ENCODE peak calls at places on chromosome 1, in ten cellular contexts. One of them, this sample, is unnamed.

GRCh38 chr1:152167835-152168534 is 9.0 kb upstream of the RPTN start:
- DNase-seq in stimulated activated CD4-positive, alpha-beta T cell treated with anti-CD3 and anti-CD28 coated beads, Interleukin-12 subunit alpha, Interleukin-12 subunit beta, amount 100 ng/mL, for 4 hours: no peak
- DNase-seq in head of caudate nucleus: no peak
- DNase-seq in hepatic stellate cell: no peak
- DNase-seq in stimulated activated naive CD8-positive, alpha-beta T cell treated with anti-CD3 and anti-CD28 coated beads, Interleukin-15, Interleukin-2, amounts not matched to agents 100 U/mL and 50 U/mL, for 24 hours: no peak
- DNase-seq in mesothelial cell of epicardium: no peak
- DNase-seq in kidney glomerular epithelial cell: peak; percentile 96
- DNase-seq in COR-L47: no peak
- DNase-seq in aorta: no peak
- DNase-seq in stimulated activated naive CD4-positive, alpha-beta T cell: no peak
- DNase-seq in this sample: no peak

GRCh38 chr1:8880068-8880676 is 1.7 kb upstream of the ENO1 start:
- DNase-seq in stimulated activated CD4-positive, alpha-beta T cell treated with anti-CD3 and anti-CD28 coated beads, Interleukin-12 subunit alpha, Interleukin-12 subunit beta, amount 100 ng/mL, for 4 hours: no peak
- DNase-seq in head of caudate nucleus: no peak
- DNase-seq in hepatic stellate cell: peak; percentile 96
- DNase-seq in stimulated activated naive CD8-positive, alpha-beta T cell treated with anti-CD3 and anti-CD28 coated beads, Interleukin-15, Interleukin-2, amounts not matched to agents 100 U/mL and 50 U/mL, for 24 hours: peak; percentile 50
- DNase-seq in mesothelial cell of epicardium: no peak
- DNase-seq in kidney glomerular epithelial cell: peak; percentile 94
- DNase-seq in COR-L47: no peak
- DNase-seq in aorta: peak; percentile 76
- DNase-seq in stimulated activated naive CD4-positive, alpha-beta T cell: no peak
- DNase-seq in this sample: no peak

GRCh38 chr1:8284167-8284566 is 33.7 kb upstream of the SLC45A1 start:
- DNase-seq in stimulated activated CD4-positive, alpha-beta T cell treated with anti-CD3 and anti-CD28 coated beads, Interleukin-12 subunit alpha, Interleukin-12 subunit beta, amount 100 ng/mL, for 4 hours: no peak
- DNase-seq in head of caudate nucleus: no peak
- DNase-seq in hepatic stellate cell: no peak
- DNase-seq in stimulated activated naive CD8-positive, alpha-beta T cell treated with anti-CD3 and anti-CD28 coated beads, Interleukin-15, Interleukin-2, amounts not matched to agents 100 U/mL and 50 U/mL, for 24 hours: no peak
- DNase-seq in mesothelial cell of epicardium: no peak
- DNase-seq in kidney glomerular epithelial cell: no peak
- DNase-seq in COR-L47: no peak
- DNase-seq in aorta: no peak
- DNase-seq in stimulated activated naive CD4-positive, alpha-beta T cell: no peak
- DNase-seq in this sample: no peak

GRCh38 chr1:100670083-100670482 is 49.5 kb upstream of the VCAM1 start:
- DNase-seq in stimulated activated CD4-positive, alpha-beta T cell treated with anti-CD3 and anti-CD28 coated beads, Interleukin-12 subunit alpha, Interleukin-12 subunit beta, amount 100 ng/mL, for 4 hours: no peak
- DNase-seq in head of caudate nucleus: no peak
- DNase-seq in hepatic stellate cell: no peak
- DNase-seq in stimulated activated naive CD8-positive, alpha-beta T cell treated with anti-CD3 and anti-CD28 coated beads, Interleukin-15, Interleukin-2, amounts not matched to agents 100 U/mL and 50 U/mL, for 24 hours: no peak
- DNase-seq in mesothelial cell of epicardium: no peak
- DNase-seq in kidney glomerular epithelial cell: no peak
- DNase-seq in COR-L47: no peak
- DNase-seq in aorta: no peak
- DNase-seq in stimulated activated naive CD4-positive, alpha-beta T cell: no peak
- DNase-seq in this sample: no peak

GRCh38 chr1:30727796-30728195 is 4.4 kb upstream of the MATN1 start:
- DNase-seq in stimulated activated CD4-positive, alpha-beta T cell treated with anti-CD3 and anti-CD28 coated beads, Interleukin-12 subunit alpha, Interleukin-12 subunit beta, amount 100 ng/mL, for 4 hours: no peak
- DNase-seq in head of caudate nucleus: no peak
- DNase-seq in hepatic stellate cell: peak; percentile 61
- DNase-seq in stimulated activated naive CD8-positive, alpha-beta T cell treated with anti-CD3 and anti-CD28 coated beads, Interleukin-15, Interleukin-2, amounts not matched to agents 100 U/mL and 50 U/mL, for 24 hours: no peak
- DNase-seq in mesothelial cell of epicardium: no peak
- DNase-seq in kidney glomerular epithelial cell: peak; percentile 74
- DNase-seq in COR-L47: no peak
- DNase-seq in aorta: no peak
- DNase-seq in stimulated activated naive CD4-positive, alpha-beta T cell: no peak
- DNase-seq in this sample: no peak

GRCh38 chr1:179881642-179882252 is 338 bp upstream of the TOR1AIP1 start:
- DNase-seq in stimulated activated CD4-positive, alpha-beta T cell treated with anti-CD3 and anti-CD28 coated beads, Interleukin-12 subunit alpha, Interleukin-12 subunit beta, amount 100 ng/mL, for 4 hours: no peak
- DNase-seq in head of caudate nucleus: no peak
- DNase-seq in hepatic stellate cell: peak; percentile 85
- DNase-seq in stimulated activated naive CD8-positive, alpha-beta T cell treated with anti-CD3 and anti-CD28 coated beads, Interleukin-15, Interleukin-2, amounts not matched to agents 100 U/mL and 50 U/mL, for 24 hours: no peak
- DNase-seq in mesothelial cell of epicardium: no peak
- DNase-seq in kidney glomerular epithelial cell: peak; percentile 85
- DNase-seq in COR-L47: no peak
- DNase-seq in aorta: no peak
- DNase-seq in stimulated activated naive CD4-positive, alpha-beta T cell: no peak
- DNase-seq in this sample: no peak

GRCh38 chr1:41740630-41741239 is 178.0 kb downstream of the HIVEP3 start:
- DNase-seq in stimulated activated CD4-positive, alpha-beta T cell treated with anti-CD3 and anti-CD28 coated beads, Interleukin-12 subunit alpha, Interleukin-12 subunit beta, amount 100 ng/mL, for 4 hours: no peak
- DNase-seq in head of caudate nucleus: no peak
- DNase-seq in hepatic stellate cell: no peak
- DNase-seq in stimulated activated naive CD8-positive, alpha-beta T cell treated with anti-CD3 and anti-CD28 coated beads, Interleukin-15, Interleukin-2, amounts not matched to agents 100 U/mL and 50 U/mL, for 24 hours: peak; percentile 45
- DNase-seq in mesothelial cell of epicardium: no peak
- DNase-seq in kidney glomerular epithelial cell: no peak
- DNase-seq in COR-L47: no peak
- DNase-seq in aorta: no peak
- DNase-seq in stimulated activated naive CD4-positive, alpha-beta T cell: no peak
- DNase-seq in this sample: no peak

GRCh38 chr1:165376041-165376810 is 19.7 kb upstream of the LMX1A start:
- DNase-seq in stimulated activated CD4-positive, alpha-beta T cell treated with anti-CD3 and anti-CD28 coated beads, Interleukin-12 subunit alpha, Interleukin-12 subunit beta, amount 100 ng/mL, for 4 hours: peak; percentile 21
- DNase-seq in head of caudate nucleus: peak; percentile 70
- DNase-seq in hepatic stellate cell: peak; percentile 40
- DNase-seq in stimulated activated naive CD8-positive, alpha-beta T cell treated with anti-CD3 and anti-CD28 coated beads, Interleukin-15, Interleukin-2, amounts not matched to agents 100 U/mL and 50 U/mL, for 24 hours: peak; percentile 52
- DNase-seq in mesothelial cell of epicardium: no peak
- DNase-seq in kidney glomerular epithelial cell: peak; percentile 74
- DNase-seq in COR-L47: peak; percentile 21
- DNase-seq in aorta: peak; percentile 93
- DNase-seq in stimulated activated naive CD4-positive, alpha-beta T cell: peak; percentile 14
- DNase-seq in this sample: no peak

This sample was measured in NCI-H2171.